ENCODE peak calls at places on chromosomes 5 and 9, in nine cellular contexts. O is stimulated activated CD8-positive, alpha-beta memory T cell treated with anti-CD3 and anti-CD28 coated beads, Interleukin-15, amount 100 ng/mL, for 1 hour; I is anterior cingulate cortex; Y is right atrium auricular region; V is activated CD4-positive, alpha-beta T cell treated with anti-CD3 and anti-CD28 coated beads, Interleukin-2, amount 50 U/mL, for 1 hour; Z is stromal cell of bone marrow; X is HepG2; N is activated T-cell treated with anti-CD3 and anti-CD28 coated beads, Interleukin-2, amount 50 U/mL, for 4 hours; W is GM04503. F is an unnamed sample.

GRCh38 chr5:149761461-149761860 is 31.4 kb downstream of the PPARGC1B start:
- DNase-seq in O (no peak), I (no peak), Y (no peak), V (no peak), Z (no peak), X (no peak), N (no peak), W (no peak), F (no peak)

GRCh38 chr9:18658764-18659705 is 185.1 kb downstream of the ADAMTSL1 start:
- DNase-seq in O (no peak), I (no peak), Y (no peak), V (no peak), Z (peak), X (no peak), N (no peak), W (peak), F (no peak)

GRCh38 chr9:19876569-19877316 is 87.9 kb upstream of the SLC24A2 start:
- DNase-seq in O (no peak), I (no peak), Y (no peak), V (no peak), Z (peak), X (no peak), N (no peak), W (no peak), F (no peak)

GRCh38 chr9:26129216-26129615 is 451.0 kb upstream of the TUSC1 start:
- DNase-seq in O (no peak), I (no peak), Y (no peak), V (no peak), Z (peak), X (no peak), N (no peak), W (peak), F (no peak)

GRCh38 chr9:78210841-78211301 is 25.0 kb upstream of the CEP78 start:
- DNase-seq in O (no peak), I (no peak), Y (no peak), V (no peak), Z (no peak), X (no peak), N (no peak), W (no peak), F (peak)

GRCh38 chr9:35236692-35237091 is 74.9 kb downstream of the UNC13B start:
- DNase-seq in O (no peak), I (no peak), Y (no peak), V (no peak), Z (no peak), X (no peak), N (no peak), W (no peak), F (no peak)

GRCh38 chr5:149452007-149452664 is 73.0 kb upstream of the IL17B start:
- DNase-seq in O (no peak), I (no peak), Y (peak), V (no peak), Z (no peak), X (peak), N (no peak), W (no peak), F (no peak)

GRCh38 chr9:20426019-20426418 is 196.3 kb downstream of the MLLT3 start:
- DNase-seq in O (no peak), I (no peak), Y (no peak), V (no peak), Z (no peak), X (no peak), N (no peak), W (no peak), F (no peak)

GRCh38 chr9:91978739-91979414 is 28.8 kb upstream of the ROR2 start:
- DNase-seq in O (no peak), I (no peak), Y (no peak), V (no peak), Z (no peak), X (no peak), N (no peak), W (peak), F (no peak)

GRCh38 chr5:135567661-135568060 is 11.1 kb downstream of the CXCL14 start:
- DNase-seq in O (no peak), I (no peak), Y (no peak), V (no peak), Z (no peak), X (no peak), N (no peak), W (no peak), F (no peak)

GRCh38 chr5:143195496-143195895 is 208.0 kb downstream of the NR3C1 start:
- DNase-seq in O (no peak), I (no peak), Y (no peak), V (no peak), Z (no peak), X (no peak), N (no peak), W (no peak), F (no peak)

GRCh38 chr5:180119031-180119885 is 47.7 kb upstream of the RNF130 start:
- DNase-seq in O (no peak), I (no peak), Y (no peak), V (no peak), Z (no peak), X (no peak), N (no peak), W (no peak), F (no peak)

GRCh38 chr9:35826071-35826701 is 2.3 kb downstream of the FAM221B start:
- DNase-seq in O (no peak), I (no peak), Y (no peak), V (no peak), Z (peak), X (peak), N (no peak), W (no peak), F (peak)

GRCh38 chr9:35697486-35697885 is 7.8 kb upstream of the TPM2 start:
- DNase-seq in O (no peak), I (no peak), Y (no peak), V (no peak), Z (no peak), X (no peak), N (no peak), W (no peak), F (no peak)

GRCh38 chr9:21558627-21559401 is 76.7 kb upstream of the IFNE start:
- DNase-seq in O (no peak), I (no peak), Y (no peak), V (no peak), Z (no peak), X (no peak), N (no peak), W (no peak), F (peak)

GRCh38 chr5:132830436-132831094 is at the start of gene SHROOM1:
- DNase-seq in O (no peak), I (peak), Y (no peak), V (no peak), Z (no peak), X (peak), N (no peak), W (no peak), F (no peak)

GRCh38 chr5:173517648-173518047 is 98.8 kb downstream of the BOD1 start:
- DNase-seq in O (no peak), I (no peak), Y (no peak), V (no peak), Z (no peak), X (no peak), N (no peak), W (no peak), F (no peak)

GRCh38 chr5:78927657-78928282 is 57.3 kb downstream of the ARSB start:
- DNase-seq in O (no peak), I (no peak), Y (no peak), V (no peak), Z (no peak), X (peak), N (no peak), W (no peak), F (no peak)

GRCh38 chr9:133950916-133951231 is 41.2 kb downstream of the VAV2 start:
- DNase-seq in O (no peak), I (no peak), Y (no peak), V (no peak), Z (no peak), X (no peak), N (no peak), W (no peak), F (no peak)

GRCh38 chr9:32663741-32664140 is 28.3 kb upstream of the TAF1L start:
- DNase-seq in O (no peak), I (no peak), Y (no peak), V (no peak), Z (no peak), X (no peak), N (no peak), W (no peak), F (no peak)

GRCh38 chr5:18394154-18394804 is 760.0 kb downstream of the TAF11L14 start:
- DNase-seq in O (no peak), I (peak), Y (no peak), V (peak), Z (peak), X (peak), N (peak), W (peak), F (peak)

GRCh38 chr9:126857261-126857960 is 3.0 kb upstream of the ZBTB34 start:
- DNase-seq in O (no peak), I (no peak), Y (no peak), V (no peak), Z (no peak), X (no peak), N (no peak), W (no peak), F (no peak)

GRCh38 chr5:139733698-139734491 is 61.7 kb upstream of the PSD2 start:
- DNase-seq in O (no peak), I (peak), Y (no peak), V (no peak), Z (no peak), X (peak), N (no peak), W (no peak), F (no peak)

GRCh38 chr9:117644607-117645244 is 59.5 kb upstream of the TLR4 start:
- DNase-seq in O (peak), I (peak), Y (peak), V (peak), Z (peak), X (peak), N (peak), W (peak), F (peak)

GRCh38 chr5:142847898-142848790 is 78.0 kb downstream of the ARHGAP26 start:
- DNase-seq in O (no peak), I (no peak), Y (no peak), V (no peak), Z (no peak), X (no peak), N (no peak), W (no peak), F (no peak)

GRCh38 chr9:92312887-92313623 is 12.1 kb downstream of the NOL8 start:
- DNase-seq in O (no peak), I (no peak), Y (no peak), V (no peak), Z (no peak), X (no peak), N (no peak), W (no peak), F (no peak)

GRCh38 chr9:97747201-97747965 is 50.2 kb upstream of the XPA start:
- DNase-seq in O (no peak), I (no peak), Y (no peak), V (no peak), Z (no peak), X (no peak), N (no peak), W (no peak), F (no peak)

GRCh38 chr9:136859821-136860269 is 6.3 kb downstream of the EDF1 start:
- DNase-seq in O (no peak), I (no peak), Y (no peak), V (no peak), Z (no peak), X (no peak), N (no peak), W (no peak), F (no peak)

GRCh38 chr9:136403538-136403914 is 3.6 kb upstream of the SNAPC4 start:
- DNase-seq in O (peak), I (no peak), Y (no peak), V (peak), Z (no peak), X (no peak), N (peak), W (no peak), F (peak)

GRCh38 chr9:90457386-90458080 is 185.1 kb downstream of the DIRAS2 start:
- DNase-seq in O (no peak), I (no peak), Y (no peak), V (no peak), Z (no peak), X (no peak), N (no peak), W (no peak), F (no peak)

GRCh38 chr5:80240368-80240986 is 15.4 kb downstream of the SERINC5 start:
- DNase-seq in O (no peak), I (no peak), Y (no peak), V (no peak), Z (no peak), X (no peak), N (no peak), W (no peak), F (no peak)

GRCh38 chr9:69542048-69542447 is 130.1 kb downstream of the APBA1 start:
- DNase-seq in O (no peak), I (no peak), Y (no peak), V (no peak), Z (no peak), X (no peak), N (no peak), W (no peak), F (no peak)

GRCh38 chr9:22210936-22211335 is 201.8 kb upstream of the CDKN2B start:
- DNase-seq in O (no peak), I (no peak), Y (no peak), V (no peak), Z (no peak), X (no peak), N (no peak), W (no peak), F (no peak)

GRCh38 chr9:114908104-114908621 is 22.2 kb downstream of the TNFSF8 start:
- DNase-seq in O (no peak), I (no peak), Y (no peak), V (no peak), Z (no peak), X (peak), N (no peak), W (peak), F (no peak)

GRCh38 chr9:91562412-91562811 is 138.8 kb upstream of the NFIL3 start:
- DNase-seq in O (no peak), I (no peak), Y (no peak), V (no peak), Z (peak), X (no peak), N (no peak), W (no peak), F (no peak)

GRCh38 chr9:129576546-129577543 is 44.1 kb downstream of the C9orf50 start:
- DNase-seq in O (no peak), I (no peak), Y (no peak), V (no peak), Z (no peak), X (no peak), N (no peak), W (no peak), F (no peak)

GRCh38 chr5:126641387-126641786 is 40.6 kb downstream of the PHAX start:
- DNase-seq in O (no peak), I (no peak), Y (no peak), V (no peak), Z (no peak), X (no peak), N (no peak), W (no peak), F (no peak)

GRCh38 chr5:110956280-110956912 is 115.1 kb upstream of the TSLP start:
- DNase-seq in O (no peak), I (no peak), Y (no peak), V (no peak), Z (no peak), X (no peak), N (no peak), W (no peak), F (no peak)

F was measured in naive thymus-derived CD8-positive, alpha-beta T cell.